ENCODE peak calls at places on chromosomes 5 and 9, in six cellular contexts. T, N, Q, Z, C and B are unnamed samples.

GRCh38 chr5:69024241-69024651 is 69.6 kb upstream of the SLC30A5 start:
- DNase-seq in Z (no peak), N (no peak), Q (no peak), C (peak; percentile 42), T (no peak), B (no peak)

GRCh38 chr9:124079176-124079925 is 67.8 kb downstream of the LHX2 start:
- DNase-seq in Z (no peak), Q (no peak), N (peak; percentile 84), T (peak; percentile 25), C (peak; percentile 66), B (no peak)

GRCh38 chr9:69121155-69122085 is 52.7 kb upstream of the TJP2 start:
- DNase-seq in Z (peak; percentile 85), C (peak; percentile 31), T (no peak), Q (no peak), N (peak; percentile 16), B (peak; percentile 65)

GRCh38 chr9:93071464-93071863 is 13.0 kb downstream of the SUSD3 start:
- DNase-seq in C (peak; percentile 18), Q (no peak), N (peak; percentile 46), Z (no peak), T (no peak), B (no peak)

GRCh38 chr9:89905628-89906338 is 301.0 kb downstream of the GADD45G start:
- DNase-seq in T (no peak), C (no peak), N (no peak), Z (no peak), Q (no peak), B (no peak)

GRCh38 chr5:72108200-72109050 is 1.1 kb downstream of the MAP1B start:
- DNase-seq in Z (peak; percentile 66), C (peak; percentile 67), Q (peak; percentile 56), T (no peak), N (peak; percentile 80), B (peak; percentile 34)

GRCh38 chr9:124894741-124895170 is 32.8 kb downstream of the ARPC5L start:
- DNase-seq in Z (no peak), N (peak; percentile 53), Q (no peak), C (peak; percentile 55), T (no peak), B (no peak)

GRCh38 chr5:11760940-11761603 is 143.2 kb downstream of the CTNND2 start:
- DNase-seq in T (no peak), Z (no peak), Q (no peak), C (no peak), N (no peak), B (no peak)

GRCh38 chr9:4987996-4988421 is 2.9 kb downstream of the JAK2 start:
- DNase-seq in Q (no peak), C (peak; percentile 66), T (peak; percentile 35), N (peak; percentile 18), Z (no peak), B (peak; percentile 21)

GRCh38 chr9:86909388-86909787 is 37.9 kb downstream of the GAS1 start:
- DNase-seq in Q (no peak), C (peak; percentile 72), T (no peak), N (no peak), Z (no peak), B (no peak)

GRCh38 chr9:115997923-115998322 is 155.7 kb upstream of the PAPPA start:
- DNase-seq in Q (no peak), C (peak; percentile 88), T (no peak), N (no peak), Z (no peak), B (no peak)

GRCh38 chr9:115998661-115999060 is 154.9 kb upstream of the PAPPA start:
- DNase-seq in C (peak; percentile 37), T (no peak), Z (no peak), Q (no peak), N (no peak), B (no peak)

GRCh38 chr9:115988701-115989100 is 164.9 kb upstream of the PAPPA start:
- DNase-seq in Q (no peak), T (no peak), N (no peak), Z (no peak), C (peak; percentile 57), B (no peak)

GRCh38 chr9:115989816-115990215 is 163.8 kb upstream of the PAPPA start:
- DNase-seq in T (no peak), Z (no peak), Q (no peak), C (no peak), N (no peak), B (no peak)

DNA sequence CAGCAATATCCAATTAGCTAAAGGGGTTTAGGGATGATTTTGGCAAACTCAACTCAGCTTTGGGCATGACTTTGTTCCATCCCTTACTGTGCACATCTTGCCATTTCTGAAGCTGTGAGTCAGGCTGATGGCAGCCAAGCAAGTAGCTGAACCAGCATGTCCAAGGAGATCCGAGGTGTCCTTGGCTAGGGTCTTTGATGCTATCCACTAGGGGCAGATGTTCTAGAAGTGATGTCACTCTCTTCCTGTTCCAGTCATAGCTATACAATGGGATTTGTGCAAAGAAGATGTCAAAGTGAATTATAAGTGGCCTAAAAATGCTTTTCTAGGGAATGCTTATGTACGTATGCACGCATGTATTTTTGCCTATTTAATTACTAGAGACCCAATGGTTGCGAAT is 160.8 kb upstream of the PAPPA start:
- DNase-seq in T (no peak), Z (no peak), Q (no peak), N (no peak), C (peak; percentile 82), B (no peak)
- TF ChIP-seq CTCF in T (no peak), Z (no peak), Q (no peak), N (no peak), C (peak; percentile 11), B (no peak)

DNA sequence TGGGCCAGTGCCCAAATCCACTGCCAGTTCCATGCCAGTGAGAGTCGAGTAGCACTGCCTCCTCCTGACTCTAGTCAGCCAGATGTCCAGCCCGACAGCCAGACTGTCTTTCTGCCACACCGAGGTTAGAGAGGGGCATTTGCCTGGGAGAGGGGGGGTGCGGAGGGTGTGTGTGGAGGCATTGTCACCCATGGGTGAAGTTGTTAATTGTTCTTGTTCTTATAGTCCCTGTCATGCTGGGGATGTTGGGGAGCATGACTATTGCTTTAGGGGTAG is 1.1 kb downstream of the RGP1 start:
- DNase-seq in Z (no peak), C (no peak), T (no peak), N (no peak), Q (no peak), B (no peak)
- H3K4me3 ChIP-seq in Z (peak overlapping the region; percentile 98), C (peak overlapping the region; percentile 98), T (peak overlapping the region; percentile 96), N (peak overlapping the region; percentile 89), Q (peak overlapping the region; percentile 94), B (peak overlapping the region; percentile 89)

GRCh38 chr5:152532714-152533113 is 127.6 kb upstream of the NMUR2 start:
- DNase-seq in N (no peak), Q (no peak), C (peak; percentile 56), Z (no peak), T (peak; percentile 27), B (no peak)
- TF ChIP-seq CTCF in N (peak; percentile 72), Q (peak; percentile 48), C (peak; percentile 65), Z (peak; percentile 54), T (peak; percentile 55), B (peak; percentile 18)

DNA sequence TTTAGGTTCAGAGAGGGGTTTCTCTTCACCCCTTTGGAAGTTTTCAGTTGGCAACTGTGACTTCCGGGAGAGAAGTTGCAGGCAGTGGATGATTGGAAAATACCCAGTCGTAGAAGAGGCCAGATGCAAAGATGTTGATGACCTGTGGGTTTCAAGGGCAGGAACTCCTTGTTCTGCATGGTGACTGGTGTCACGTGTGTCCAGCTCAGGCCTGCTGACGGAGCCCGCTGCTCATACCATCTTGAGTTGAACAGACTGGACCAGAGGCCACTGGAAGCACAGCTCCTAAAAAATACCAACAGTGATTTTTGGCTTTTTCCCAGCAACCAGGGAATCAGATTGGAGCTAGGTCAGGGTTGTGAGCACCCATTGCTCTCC is 243.9 kb upstream of the KLF4 start:
- DNase-seq in C (no peak), T (no peak), Z (no peak), N (peak; percentile 63), Q (peak; percentile 35), B (no peak)
- H3K4me3 ChIP-seq in C (peak overlapping the region; percentile 23), T (peak overlapping the region; percentile 19), Z (peak overlapping the region; percentile 16), N (peak overlapping the region; percentile 34), Q (peak overlapping the region; percentile 16), B (no peak overlapping the region)

GRCh38 chr5:127975961-127976360 is 107.6 kb upstream of the SLC12A2 start:
- DNase-seq in Z (no peak), N (no peak), C (no peak), Q (no peak), T (no peak), B (no peak)
- TF ChIP-seq CTCF in Z (peak; percentile 8), N (no peak), C (no peak), Q (no peak), T (peak; percentile 20), B (no peak)

GRCh38 chr5:169249001-169249400 is 51.9 kb downstream of the SLIT3 start:
- DNase-seq in Q (no peak), C (no peak), N (no peak), T (no peak), Z (no peak), B (no peak)

GRCh38 chr5:169251685-169252084 is 49.3 kb downstream of the SLIT3 start:
- DNase-seq in C (no peak), Z (no peak), T (no peak), N (no peak), Q (no peak), B (no peak)

GRCh38 chr5:169253071-169253470 is 47.9 kb downstream of the SLIT3 start:
- DNase-seq in Z (no peak), T (no peak), C (no peak), Q (no peak), N (no peak), B (no peak)

GRCh38 chr5:169244812-169245211 is 56.1 kb downstream of the SLIT3 start:
- DNase-seq in Z (no peak), C (no peak), N (no peak), T (no peak), Q (no peak), B (no peak)

GRCh38 chr5:169248520-169248919 is 52.4 kb downstream of the SLIT3 start:
- DNase-seq in Z (no peak), N (no peak), Q (no peak), T (no peak), C (no peak), B (no peak)
- H3K4me3 ChIP-seq in Z (no peak overlapping the region), N (no peak overlapping the region), Q (no peak overlapping the region), T (no peak overlapping the region), C (no peak overlapping the region), B (no peak overlapping the region)

DNA sequence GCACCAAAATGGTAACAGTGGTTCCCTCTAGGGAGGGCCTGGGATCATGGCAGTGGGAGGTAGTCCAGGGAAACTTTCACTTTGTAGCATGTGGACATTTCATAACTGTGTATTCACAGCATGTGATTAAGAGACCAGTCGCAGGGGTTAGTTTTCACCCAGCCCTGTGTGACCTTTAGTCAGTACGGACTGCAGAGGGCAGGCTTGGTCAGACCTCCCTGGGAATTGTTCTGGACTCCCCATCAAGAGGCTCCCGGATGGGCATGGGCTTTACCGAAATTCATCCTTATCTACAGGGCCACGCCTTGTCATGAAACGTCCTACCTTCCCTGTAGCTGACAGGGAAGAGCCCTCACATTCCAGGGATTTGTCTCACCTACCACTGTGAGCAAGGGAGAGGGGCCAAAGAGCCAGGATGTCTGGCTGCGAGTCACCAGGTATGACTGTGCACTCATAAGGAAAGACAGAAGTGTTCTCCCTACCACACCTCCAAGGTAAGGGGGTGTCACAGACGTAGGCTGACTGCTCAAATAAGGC is 19.9 kb downstream of the GPX3 start:
- DNase-seq in Z (no peak), N (no peak), C (peak; percentile 33), Q (no peak), T (no peak), B (no peak)
- TF ChIP-seq CTCF in Z (peak; percentile 25), N (no peak), C (no peak), Q (no peak), T (no peak), B (no peak)